ENCODE peak calls at places on chromosomes 11 and 22, in five cellular contexts. A is stimulated activated naive CD4-positive, alpha-beta T cell treated with Interleukin-2 at 50 U/mL for 16 hours; S is fibroblast of mammary gland; C is colonic mucosa; G is posterior vena cava. E is an unnamed sample.

GRCh38 chr11:111283945-111284481 is 14.3 kb upstream of the POU2AF3 start:
- DNase-seq in A (no peak), S (peak; percentile 96), C (peak; percentile 74), G (no peak), E (no peak)

GRCh38 chr11:27619039-27619438 is 81.2 kb downstream of the BDNF start:
- DNase-seq in A (no peak), S (peak; percentile 13), C (no peak), G (no peak), E (no peak)

GRCh38 chr11:106697058-106697457 is 321.2 kb downstream of the GUCY1A2 start:
- DNase-seq in A (no peak), S (peak; percentile 66), C (no peak), G (no peak), E (no peak)

GRCh38 chr11:69178819-69179482 is 23.2 kb downstream of the SMIM38 start:
- DNase-seq in A (no peak), S (no peak), C (no peak), G (peak; percentile 66), E (no peak)

GRCh38 chr11:86103808-86104207 is 34.9 kb upstream of the PICALM start:
- DNase-seq in A (no peak), S (no peak), C (no peak), G (no peak), E (no peak)

GRCh38 chr11:3989891-3990290 is 104.7 kb upstream of the RRM1 start:
- DNase-seq in A (no peak), S (no peak), C (no peak), G (no peak), E (no peak)

GRCh38 chr11:71505001-71505400 is 22.1 kb upstream of the KRTAP5-7 start:
- DNase-seq in A (no peak), S (no peak), C (no peak), G (no peak), E (no peak)

GRCh38 chr11:113022267-113022666 is 61.0 kb downstream of the NCAM1 start:
- DNase-seq in A (no peak), S (no peak), C (no peak), G (no peak), E (no peak)

GRCh38 chr22:39292561-39293074 is 26.8 kb downstream of the RPL3 start:
- DNase-seq in A (no peak), S (peak; percentile 87), C (peak; percentile 90), G (peak; percentile 98), E (no peak)

GRCh38 chr11:84295815-84296214 is 1009.6 kb upstream of the CCDC90B start:
- DNase-seq in A (no peak), S (no peak), C (no peak), G (no peak), E (no peak)

GRCh38 chr11:15720460-15720859 is 605.7 kb downstream of the INSC start:
- DNase-seq in A (no peak), S (no peak), C (no peak), G (no peak), E (no peak)

GRCh38 chr11:90449643-90450042 is 226.8 kb upstream of the CHORDC1 start:
- DNase-seq in A (no peak), S (no peak), C (no peak), G (no peak), E (no peak)

GRCh38 chr11:44916797-44917196 is 33.9 kb downstream of the TP53I11 start:
- DNase-seq in A (no peak), S (no peak), C (no peak), G (no peak), E (no peak)